ENCODE peak calls at places on chromosome 14, in eight cellular contexts. One of them, this sample, is unnamed.

GRCh38 chr14:55500219-55500701 is 59.8 kb upstream of the TBPL2 start:
- DNase-seq in stimulated activated CD4-positive, alpha-beta T cell treated with anti-CD3 and anti-CD28 coated beads, Interleukin-4, amount 100 ng/mL, for 24 hours: no peak
- DNase-seq in NCI-H1694 treated with DMSO at 0.1 percent for 48 hours: no peak
- DNase-seq in right cardiac atrium: no peak
- DNase-seq in T follicular helper cell: no peak
- DNase-seq in activated CD8-positive, alpha-beta T cell treated with anti-CD3 and anti-CD28 coated beads, Interleukin-2, amount 10 ng/mL, durations not matched to agents 7 days and 5 days: no peak
- DNase-seq in occipital lobe: no peak
- DNase-seq in T-cell: no peak
- DNase-seq in this sample: no peak

GRCh38 chr14:95213774-95214173 is 56.4 kb upstream of the DICER1 start:
- DNase-seq in stimulated activated CD4-positive, alpha-beta T cell treated with anti-CD3 and anti-CD28 coated beads, Interleukin-4, amount 100 ng/mL, for 24 hours: no peak
- DNase-seq in NCI-H1694 treated with DMSO at 0.1 percent for 48 hours: no peak
- DNase-seq in right cardiac atrium: no peak
- DNase-seq in T follicular helper cell: no peak
- DNase-seq in activated CD8-positive, alpha-beta T cell treated with anti-CD3 and anti-CD28 coated beads, Interleukin-2, amount 10 ng/mL, durations not matched to agents 7 days and 5 days: no peak
- DNase-seq in occipital lobe: no peak
- DNase-seq in T-cell: no peak
- DNase-seq in this sample: no peak

GRCh38 chr14:64966976-64967375 is 5.2 kb downstream of the RAB15 start:
- DNase-seq in stimulated activated CD4-positive, alpha-beta T cell treated with anti-CD3 and anti-CD28 coated beads, Interleukin-4, amount 100 ng/mL, for 24 hours: no peak
- DNase-seq in NCI-H1694 treated with DMSO at 0.1 percent for 48 hours: no peak
- DNase-seq in right cardiac atrium: no peak
- DNase-seq in T follicular helper cell: no peak
- DNase-seq in activated CD8-positive, alpha-beta T cell treated with anti-CD3 and anti-CD28 coated beads, Interleukin-2, amount 10 ng/mL, durations not matched to agents 7 days and 5 days: no peak
- DNase-seq in occipital lobe: no peak
- DNase-seq in T-cell: no peak
- DNase-seq in this sample: no peak

GRCh38 chr14:64880382-64881121 is 845 bp upstream of the SPTB start:
- DNase-seq in stimulated activated CD4-positive, alpha-beta T cell treated with anti-CD3 and anti-CD28 coated beads, Interleukin-4, amount 100 ng/mL, for 24 hours: peak
- DNase-seq in NCI-H1694 treated with DMSO at 0.1 percent for 48 hours: peak
- DNase-seq in right cardiac atrium: peak
- DNase-seq in T follicular helper cell: peak
- DNase-seq in activated CD8-positive, alpha-beta T cell treated with anti-CD3 and anti-CD28 coated beads, Interleukin-2, amount 10 ng/mL, durations not matched to agents 7 days and 5 days: peak
- DNase-seq in occipital lobe: peak
- DNase-seq in T-cell: peak
- DNase-seq in this sample: peak

GRCh38 chr14:50060871-50061663 is 55.3 kb downstream of the VCPKMT start:
- DNase-seq in stimulated activated CD4-positive, alpha-beta T cell treated with anti-CD3 and anti-CD28 coated beads, Interleukin-4, amount 100 ng/mL, for 24 hours: peak
- DNase-seq in NCI-H1694 treated with DMSO at 0.1 percent for 48 hours: peak
- DNase-seq in right cardiac atrium: peak
- DNase-seq in T follicular helper cell: no peak
- DNase-seq in activated CD8-positive, alpha-beta T cell treated with anti-CD3 and anti-CD28 coated beads, Interleukin-2, amount 10 ng/mL, durations not matched to agents 7 days and 5 days: peak
- DNase-seq in occipital lobe: peak
- DNase-seq in T-cell: no peak
- DNase-seq in this sample: no peak

GRCh38 chr14:79473676-79474075 is 737.6 kb downstream of the DIO2 start:
- DNase-seq in stimulated activated CD4-positive, alpha-beta T cell treated with anti-CD3 and anti-CD28 coated beads, Interleukin-4, amount 100 ng/mL, for 24 hours: no peak
- DNase-seq in NCI-H1694 treated with DMSO at 0.1 percent for 48 hours: no peak
- DNase-seq in right cardiac atrium: no peak
- DNase-seq in T follicular helper cell: no peak
- DNase-seq in activated CD8-positive, alpha-beta T cell treated with anti-CD3 and anti-CD28 coated beads, Interleukin-2, amount 10 ng/mL, durations not matched to agents 7 days and 5 days: no peak
- DNase-seq in occipital lobe: no peak
- DNase-seq in T-cell: no peak
- DNase-seq in this sample: no peak

GRCh38 chr14:26730929-26731618 is 133.2 kb upstream of the NOVA1 start:
- DNase-seq in stimulated activated CD4-positive, alpha-beta T cell treated with anti-CD3 and anti-CD28 coated beads, Interleukin-4, amount 100 ng/mL, for 24 hours: no peak
- DNase-seq in NCI-H1694 treated with DMSO at 0.1 percent for 48 hours: peak
- DNase-seq in right cardiac atrium: peak
- DNase-seq in T follicular helper cell: no peak
- DNase-seq in activated CD8-positive, alpha-beta T cell treated with anti-CD3 and anti-CD28 coated beads, Interleukin-2, amount 10 ng/mL, durations not matched to agents 7 days and 5 days: no peak
- DNase-seq in occipital lobe: no peak
- DNase-seq in T-cell: no peak
- DNase-seq in this sample: peak

GRCh38 chr14:48323655-48324054 is 648.2 kb upstream of the MDGA2 start:
- DNase-seq in stimulated activated CD4-positive, alpha-beta T cell treated with anti-CD3 and anti-CD28 coated beads, Interleukin-4, amount 100 ng/mL, for 24 hours: no peak
- DNase-seq in NCI-H1694 treated with DMSO at 0.1 percent for 48 hours: no peak
- DNase-seq in right cardiac atrium: no peak
- DNase-seq in T follicular helper cell: no peak
- DNase-seq in activated CD8-positive, alpha-beta T cell treated with anti-CD3 and anti-CD28 coated beads, Interleukin-2, amount 10 ng/mL, durations not matched to agents 7 days and 5 days: no peak
- DNase-seq in occipital lobe: no peak
- DNase-seq in T-cell: no peak
- DNase-seq in this sample: no peak

GRCh38 chr14:33714527-33715222 is 236.2 kb downstream of the EGLN3 start:
- DNase-seq in stimulated activated CD4-positive, alpha-beta T cell treated with anti-CD3 and anti-CD28 coated beads, Interleukin-4, amount 100 ng/mL, for 24 hours: no peak
- DNase-seq in NCI-H1694 treated with DMSO at 0.1 percent for 48 hours: no peak
- DNase-seq in right cardiac atrium: no peak
- DNase-seq in T follicular helper cell: no peak
- DNase-seq in activated CD8-positive, alpha-beta T cell treated with anti-CD3 and anti-CD28 coated beads, Interleukin-2, amount 10 ng/mL, durations not matched to agents 7 days and 5 days: no peak
- DNase-seq in occipital lobe: no peak
- DNase-seq in T-cell: no peak
- DNase-seq in this sample: no peak

GRCh38 chr14:105185973-105186372 is 4.9 kb upstream of the NUDT14 start:
- DNase-seq in stimulated activated CD4-positive, alpha-beta T cell treated with anti-CD3 and anti-CD28 coated beads, Interleukin-4, amount 100 ng/mL, for 24 hours: no peak
- DNase-seq in NCI-H1694 treated with DMSO at 0.1 percent for 48 hours: no peak
- DNase-seq in right cardiac atrium: no peak
- DNase-seq in T follicular helper cell: no peak
- DNase-seq in activated CD8-positive, alpha-beta T cell treated with anti-CD3 and anti-CD28 coated beads, Interleukin-2, amount 10 ng/mL, durations not matched to agents 7 days and 5 days: no peak
- DNase-seq in occipital lobe: no peak
- DNase-seq in T-cell: no peak
- DNase-seq in this sample: no peak

GRCh38 chr14:90388437-90388836 is 8.4 kb upstream of the CALM1 start:
- DNase-seq in stimulated activated CD4-positive, alpha-beta T cell treated with anti-CD3 and anti-CD28 coated beads, Interleukin-4, amount 100 ng/mL, for 24 hours: no peak
- DNase-seq in NCI-H1694 treated with DMSO at 0.1 percent for 48 hours: no peak
- DNase-seq in right cardiac atrium: no peak
- DNase-seq in T follicular helper cell: no peak
- DNase-seq in activated CD8-positive, alpha-beta T cell treated with anti-CD3 and anti-CD28 coated beads, Interleukin-2, amount 10 ng/mL, durations not matched to agents 7 days and 5 days: no peak
- DNase-seq in occipital lobe: no peak
- DNase-seq in T-cell: no peak
- DNase-seq in this sample: no peak

GRCh38 chr14:68549966-68550705 is 242.7 kb downstream of the ZFP36L1 start:
- DNase-seq in stimulated activated CD4-positive, alpha-beta T cell treated with anti-CD3 and anti-CD28 coated beads, Interleukin-4, amount 100 ng/mL, for 24 hours: no peak
- DNase-seq in NCI-H1694 treated with DMSO at 0.1 percent for 48 hours: no peak
- DNase-seq in right cardiac atrium: no peak
- DNase-seq in T follicular helper cell: no peak
- DNase-seq in activated CD8-positive, alpha-beta T cell treated with anti-CD3 and anti-CD28 coated beads, Interleukin-2, amount 10 ng/mL, durations not matched to agents 7 days and 5 days: no peak
- DNase-seq in occipital lobe: no peak
- DNase-seq in T-cell: no peak
- DNase-seq in this sample: no peak

GRCh38 chr14:20413785-20414117 is 450 bp upstream of the TEP1 start:
- DNase-seq in stimulated activated CD4-positive, alpha-beta T cell treated with anti-CD3 and anti-CD28 coated beads, Interleukin-4, amount 100 ng/mL, for 24 hours: peak
- DNase-seq in NCI-H1694 treated with DMSO at 0.1 percent for 48 hours: peak
- DNase-seq in right cardiac atrium: no peak
- DNase-seq in T follicular helper cell: no peak
- DNase-seq in activated CD8-positive, alpha-beta T cell treated with anti-CD3 and anti-CD28 coated beads, Interleukin-2, amount 10 ng/mL, durations not matched to agents 7 days and 5 days: peak
- DNase-seq in occipital lobe: no peak
- DNase-seq in T-cell: peak
- DNase-seq in this sample: no peak

GRCh38 chr14:59919582-59920377 is at the start of gene LRRC9:
- DNase-seq in stimulated activated CD4-positive, alpha-beta T cell treated with anti-CD3 and anti-CD28 coated beads, Interleukin-4, amount 100 ng/mL, for 24 hours: no peak
- DNase-seq in NCI-H1694 treated with DMSO at 0.1 percent for 48 hours: peak
- DNase-seq in right cardiac atrium: peak
- DNase-seq in T follicular helper cell: no peak
- DNase-seq in activated CD8-positive, alpha-beta T cell treated with anti-CD3 and anti-CD28 coated beads, Interleukin-2, amount 10 ng/mL, durations not matched to agents 7 days and 5 days: peak
- DNase-seq in occipital lobe: peak
- DNase-seq in T-cell: peak
- DNase-seq in this sample: peak

GRCh38 chr14:68468437-68469207 is 324.2 kb downstream of the ZFP36L1 start:
- DNase-seq in stimulated activated CD4-positive, alpha-beta T cell treated with anti-CD3 and anti-CD28 coated beads, Interleukin-4, amount 100 ng/mL, for 24 hours: peak
- DNase-seq in NCI-H1694 treated with DMSO at 0.1 percent for 48 hours: no peak
- DNase-seq in right cardiac atrium: no peak
- DNase-seq in T follicular helper cell: no peak
- DNase-seq in activated CD8-positive, alpha-beta T cell treated with anti-CD3 and anti-CD28 coated beads, Interleukin-2, amount 10 ng/mL, durations not matched to agents 7 days and 5 days: peak
- DNase-seq in occipital lobe: no peak
- DNase-seq in T-cell: peak
- DNase-seq in this sample: no peak

GRCh38 chr14:68627050-68627867 is 165.6 kb downstream of the ZFP36L1 start:
- DNase-seq in stimulated activated CD4-positive, alpha-beta T cell treated with anti-CD3 and anti-CD28 coated beads, Interleukin-4, amount 100 ng/mL, for 24 hours: no peak
- DNase-seq in NCI-H1694 treated with DMSO at 0.1 percent for 48 hours: no peak
- DNase-seq in right cardiac atrium: peak
- DNase-seq in T follicular helper cell: no peak
- DNase-seq in activated CD8-positive, alpha-beta T cell treated with anti-CD3 and anti-CD28 coated beads, Interleukin-2, amount 10 ng/mL, durations not matched to agents 7 days and 5 days: no peak
- DNase-seq in occipital lobe: no peak
- DNase-seq in T-cell: no peak
- DNase-seq in this sample: peak

GRCh38 chr14:51419685-51420084 is 179.6 kb downstream of the TMX1 start:
- DNase-seq in stimulated activated CD4-positive, alpha-beta T cell treated with anti-CD3 and anti-CD28 coated beads, Interleukin-4, amount 100 ng/mL, for 24 hours: peak
- DNase-seq in NCI-H1694 treated with DMSO at 0.1 percent for 48 hours: no peak
- DNase-seq in right cardiac atrium: no peak
- DNase-seq in T follicular helper cell: peak
- DNase-seq in activated CD8-positive, alpha-beta T cell treated with anti-CD3 and anti-CD28 coated beads, Interleukin-2, amount 10 ng/mL, durations not matched to agents 7 days and 5 days: peak
- DNase-seq in occipital lobe: no peak
- DNase-seq in T-cell: peak
- DNase-seq in this sample: no peak

GRCh38 chr14:22977434-22977683 is 5.0 kb downstream of the AJUBA start:
- DNase-seq in stimulated activated CD4-positive, alpha-beta T cell treated with anti-CD3 and anti-CD28 coated beads, Interleukin-4, amount 100 ng/mL, for 24 hours: no peak
- DNase-seq in NCI-H1694 treated with DMSO at 0.1 percent for 48 hours: no peak
- DNase-seq in right cardiac atrium: no peak
- DNase-seq in T follicular helper cell: no peak
- DNase-seq in activated CD8-positive, alpha-beta T cell treated with anti-CD3 and anti-CD28 coated beads, Interleukin-2, amount 10 ng/mL, durations not matched to agents 7 days and 5 days: no peak
- DNase-seq in occipital lobe: no peak
- DNase-seq in T-cell: no peak
- DNase-seq in this sample: no peak

GRCh38 chr14:23142826-23143225 is 23.8 kb upstream of the CEBPE start:
- DNase-seq in stimulated activated CD4-positive, alpha-beta T cell treated with anti-CD3 and anti-CD28 coated beads, Interleukin-4, amount 100 ng/mL, for 24 hours: no peak
- DNase-seq in NCI-H1694 treated with DMSO at 0.1 percent for 48 hours: no peak
- DNase-seq in right cardiac atrium: no peak
- DNase-seq in T follicular helper cell: no peak
- DNase-seq in activated CD8-positive, alpha-beta T cell treated with anti-CD3 and anti-CD28 coated beads, Interleukin-2, amount 10 ng/mL, durations not matched to agents 7 days and 5 days: no peak
- DNase-seq in occipital lobe: no peak
- DNase-seq in T-cell: no peak
- DNase-seq in this sample: no peak

GRCh38 chr14:93059260-93059659 is 56.5 kb downstream of the ITPK1 start:
- DNase-seq in stimulated activated CD4-positive, alpha-beta T cell treated with anti-CD3 and anti-CD28 coated beads, Interleukin-4, amount 100 ng/mL, for 24 hours: no peak
- DNase-seq in NCI-H1694 treated with DMSO at 0.1 percent for 48 hours: no peak
- DNase-seq in right cardiac atrium: no peak
- DNase-seq in T follicular helper cell: no peak
- DNase-seq in activated CD8-positive, alpha-beta T cell treated with anti-CD3 and anti-CD28 coated beads, Interleukin-2, amount 10 ng/mL, durations not matched to agents 7 days and 5 days: no peak
- DNase-seq in occipital lobe: no peak
- DNase-seq in T-cell: no peak
- DNase-seq in this sample: no peak

GRCh38 chr14:61335049-61335448 is 13.7 kb downstream of the PRKCH start:
- DNase-seq in stimulated activated CD4-positive, alpha-beta T cell treated with anti-CD3 and anti-CD28 coated beads, Interleukin-4, amount 100 ng/mL, for 24 hours: no peak
- DNase-seq in NCI-H1694 treated with DMSO at 0.1 percent for 48 hours: no peak
- DNase-seq in right cardiac atrium: no peak
- DNase-seq in T follicular helper cell: no peak
- DNase-seq in activated CD8-positive, alpha-beta T cell treated with anti-CD3 and anti-CD28 coated beads, Interleukin-2, amount 10 ng/mL, durations not matched to agents 7 days and 5 days: peak
- DNase-seq in occipital lobe: no peak
- DNase-seq in T-cell: no peak
- DNase-seq in this sample: no peak

GRCh38 chr14:60197629-60198318 is 32.6 kb upstream of the DHRS7 start:
- DNase-seq in stimulated activated CD4-positive, alpha-beta T cell treated with anti-CD3 and anti-CD28 coated beads, Interleukin-4, amount 100 ng/mL, for 24 hours: no peak
- DNase-seq in NCI-H1694 treated with DMSO at 0.1 percent for 48 hours: no peak
- DNase-seq in right cardiac atrium: no peak
- DNase-seq in T follicular helper cell: no peak
- DNase-seq in activated CD8-positive, alpha-beta T cell treated with anti-CD3 and anti-CD28 coated beads, Interleukin-2, amount 10 ng/mL, durations not matched to agents 7 days and 5 days: no peak
- DNase-seq in occipital lobe: no peak
- DNase-seq in T-cell: no peak
- DNase-seq in this sample: no peak

GRCh38 chr14:95683793-95684192 is 2.4 kb upstream of the TCL1B start:
- DNase-seq in stimulated activated CD4-positive, alpha-beta T cell treated with anti-CD3 and anti-CD28 coated beads, Interleukin-4, amount 100 ng/mL, for 24 hours: peak
- DNase-seq in NCI-H1694 treated with DMSO at 0.1 percent for 48 hours: no peak
- DNase-seq in right cardiac atrium: no peak
- DNase-seq in T follicular helper cell: no peak
- DNase-seq in activated CD8-positive, alpha-beta T cell treated with anti-CD3 and anti-CD28 coated beads, Interleukin-2, amount 10 ng/mL, durations not matched to agents 7 days and 5 days: no peak
- DNase-seq in occipital lobe: no peak
- DNase-seq in T-cell: no peak
- DNase-seq in this sample: no peak

GRCh38 chr14:23639048-23639890 is 3.1 kb downstream of the DHRS2 start:
- DNase-seq in stimulated activated CD4-positive, alpha-beta T cell treated with anti-CD3 and anti-CD28 coated beads, Interleukin-4, amount 100 ng/mL, for 24 hours: no peak
- DNase-seq in NCI-H1694 treated with DMSO at 0.1 percent for 48 hours: no peak
- DNase-seq in right cardiac atrium: no peak
- DNase-seq in T follicular helper cell: no peak
- DNase-seq in activated CD8-positive, alpha-beta T cell treated with anti-CD3 and anti-CD28 coated beads, Interleukin-2, amount 10 ng/mL, durations not matched to agents 7 days and 5 days: no peak
- DNase-seq in occipital lobe: no peak
- DNase-seq in T-cell: no peak
- DNase-seq in this sample: no peak

GRCh38 chr14:59317346-59317745 is 128.9 kb downstream of the DAAM1 start:
- DNase-seq in stimulated activated CD4-positive, alpha-beta T cell treated with anti-CD3 and anti-CD28 coated beads, Interleukin-4, amount 100 ng/mL, for 24 hours: no peak
- DNase-seq in NCI-H1694 treated with DMSO at 0.1 percent for 48 hours: no peak
- DNase-seq in right cardiac atrium: no peak
- DNase-seq in T follicular helper cell: no peak
- DNase-seq in activated CD8-positive, alpha-beta T cell treated with anti-CD3 and anti-CD28 coated beads, Interleukin-2, amount 10 ng/mL, durations not matched to agents 7 days and 5 days: no peak
- DNase-seq in occipital lobe: no peak
- DNase-seq in T-cell: no peak
- DNase-seq in this sample: no peak

GRCh38 chr14:90017371-90017770 is 44.4 kb upstream of the KCNK13 start:
- DNase-seq in stimulated activated CD4-positive, alpha-beta T cell treated with anti-CD3 and anti-CD28 coated beads, Interleukin-4, amount 100 ng/mL, for 24 hours: no peak
- DNase-seq in NCI-H1694 treated with DMSO at 0.1 percent for 48 hours: no peak
- DNase-seq in right cardiac atrium: no peak
- DNase-seq in T follicular helper cell: no peak
- DNase-seq in activated CD8-positive, alpha-beta T cell treated with anti-CD3 and anti-CD28 coated beads, Interleukin-2, amount 10 ng/mL, durations not matched to agents 7 days and 5 days: no peak
- DNase-seq in occipital lobe: no peak
- DNase-seq in T-cell: no peak
- DNase-seq in this sample: no peak

GRCh38 chr14:91877376-91877775 is 10.0 kb upstream of the TC2N start:
- DNase-seq in stimulated activated CD4-positive, alpha-beta T cell treated with anti-CD3 and anti-CD28 coated beads, Interleukin-4, amount 100 ng/mL, for 24 hours: no peak
- DNase-seq in NCI-H1694 treated with DMSO at 0.1 percent for 48 hours: no peak
- DNase-seq in right cardiac atrium: no peak
- DNase-seq in T follicular helper cell: no peak
- DNase-seq in activated CD8-positive, alpha-beta T cell treated with anti-CD3 and anti-CD28 coated beads, Interleukin-2, amount 10 ng/mL, durations not matched to agents 7 days and 5 days: no peak
- DNase-seq in occipital lobe: no peak
- DNase-seq in T-cell: no peak
- DNase-seq in this sample: no peak

GRCh38 chr14:22614240-22614799 is 16.2 kb downstream of the ABHD4 start:
- DNase-seq in stimulated activated CD4-positive, alpha-beta T cell treated with anti-CD3 and anti-CD28 coated beads, Interleukin-4, amount 100 ng/mL, for 24 hours: no peak
- DNase-seq in NCI-H1694 treated with DMSO at 0.1 percent for 48 hours: no peak
- DNase-seq in right cardiac atrium: no peak
- DNase-seq in T follicular helper cell: no peak
- DNase-seq in activated CD8-positive, alpha-beta T cell treated with anti-CD3 and anti-CD28 coated beads, Interleukin-2, amount 10 ng/mL, durations not matched to agents 7 days and 5 days: no peak
- DNase-seq in occipital lobe: no peak
- DNase-seq in T-cell: no peak
- DNase-seq in this sample: no peak

GRCh38 chr14:21070083-21070609 is at the start of gene ARHGEF40:
- DNase-seq in stimulated activated CD4-positive, alpha-beta T cell treated with anti-CD3 and anti-CD28 coated beads, Interleukin-4, amount 100 ng/mL, for 24 hours: peak
- DNase-seq in NCI-H1694 treated with DMSO at 0.1 percent for 48 hours: no peak
- DNase-seq in right cardiac atrium: peak
- DNase-seq in T follicular helper cell: no peak
- DNase-seq in activated CD8-positive, alpha-beta T cell treated with anti-CD3 and anti-CD28 coated beads, Interleukin-2, amount 10 ng/mL, durations not matched to agents 7 days and 5 days: no peak
- DNase-seq in occipital lobe: peak
- DNase-seq in T-cell: no peak
- DNase-seq in this sample: peak

GRCh38 chr14:26709019-26709418 is 111.2 kb upstream of the NOVA1 start:
- DNase-seq in stimulated activated CD4-positive, alpha-beta T cell treated with anti-CD3 and anti-CD28 coated beads, Interleukin-4, amount 100 ng/mL, for 24 hours: no peak
- DNase-seq in NCI-H1694 treated with DMSO at 0.1 percent for 48 hours: no peak
- DNase-seq in right cardiac atrium: no peak
- DNase-seq in T follicular helper cell: no peak
- DNase-seq in activated CD8-positive, alpha-beta T cell treated with anti-CD3 and anti-CD28 coated beads, Interleukin-2, amount 10 ng/mL, durations not matched to agents 7 days and 5 days: no peak
- DNase-seq in occipital lobe: no peak
- DNase-seq in T-cell: no peak
- DNase-seq in this sample: no peak

This sample was measured in progenitor cell of endocrine pancreas.